ENCODE peak calls at places on chromosomes 16 and 17, in five cellular contexts. T is naive thymus-derived CD8-positive, alpha-beta T cell; O is occipital lobe; I is NCI-H2029 treated with DMSO at 0.1 percent for 48 hours; U is naive thymus-derived CD4-positive, alpha-beta T cell. G is an unnamed sample.

GRCh38 chr17:34519286-34519685 is 60.1 kb upstream of the TMEM132E start:
- DNase-seq in I (no peak), O (no peak), T (no peak), U (no peak), G (no peak)

GRCh38 chr17:78940241-78940640 is 15.1 kb upstream of the TIMP2 start:
- DNase-seq in U (no peak), T (no peak), O (no peak), I (no peak), G (no peak)

GRCh38 chr17:4948997-4949320 is 629 bp upstream of the PFN1 start:
- DNase-seq in T (peak; percentile 85), I (no peak), O (peak; percentile 56), U (peak; percentile 78), G (peak; percentile 96)

GRCh38 chr17:76996741-76997694 is 128.8 kb downstream of the MGAT5B start:
- DNase-seq in O (no peak), I (no peak), U (no peak), T (no peak), G (no peak)

GRCh38 chr16:72285324-72285723 is 113.4 kb upstream of the PMFBP1 start:
- DNase-seq in U (no peak), O (no peak), I (no peak), T (no peak), G (no peak)

GRCh38 chr16:47461598-47462266 is 601 bp downstream of the PHKB start:
- DNase-seq in U (peak; percentile 7), O (peak; percentile 20), T (no peak), I (no peak), G (peak; percentile 35)

GRCh38 chr16:12207939-12208338 is 231.4 kb downstream of the SNX29 start:
- DNase-seq in O (no peak), I (no peak), T (no peak), U (no peak), G (no peak)

GRCh38 chr16:85204242-85205010 is 92.2 kb upstream of the CIBAR2 start:
- DNase-seq in O (no peak), I (no peak), U (no peak), T (no peak), G (no peak)

GRCh38 chr16:74607967-74608356 is 1.0 kb upstream of the GLG1 start:
- DNase-seq in I (no peak), O (no peak), T (no peak), U (no peak), G (no peak)

GRCh38 chr17:50337956-50338355 is 8.0 kb upstream of the XYLT2 start:
- DNase-seq in I (no peak), O (no peak), T (no peak), U (no peak), G (no peak)

GRCh38 chr17:68539536-68540469 is 27.6 kb downstream of the PRKAR1A start:
- DNase-seq in U (no peak), O (no peak), I (no peak), T (no peak), G (no peak)

GRCh38 chr17:78935419-78936323 is 10.5 kb upstream of the TIMP2 start:
- DNase-seq in O (no peak), U (no peak), T (no peak), I (no peak), G (peak; percentile 91)

GRCh38 chr17:67994827-67995567 is 1.3 kb downstream of the C17orf58 start:
- DNase-seq in T (no peak), U (no peak), O (no peak), I (no peak), G (peak; percentile 88)

GRCh38 chr16:2983706-2984136 is 3.5 kb upstream of the PKMYT1 start:
- DNase-seq in O (peak; percentile 74), T (no peak), I (no peak), U (peak; percentile 22), G (peak; percentile 96)

GRCh38 chr17:37520174-37520573 is 30.5 kb downstream of the DUSP14 start:
- DNase-seq in I (no peak), U (no peak), O (no peak), T (no peak), G (no peak)

GRCh38 chr16:14289692-14290340 is 218.7 kb downstream of the MRTFB start:
- DNase-seq in U (no peak), T (no peak), O (no peak), I (peak; percentile 48), G (no peak)

GRCh38 chr16:29708917-29709600 is 30.1 kb downstream of the QPRT start:
- DNase-seq in I (no peak), O (no peak), U (no peak), T (no peak), G (no peak)

GRCh38 chr16:27402964-27403600 is 1.1 kb downstream of the IL21R start:
- DNase-seq in I (no peak), U (no peak), O (no peak), T (peak; percentile 65), G (no peak)

GRCh38 chr17:28935744-28936460 is 15.4 kb downstream of the PHF12 start:
- DNase-seq in I (no peak), O (no peak), U (no peak), T (no peak), G (no peak)

GRCh38 chr17:80029235-80029974 is 6.3 kb downstream of the TBC1D16 start:
- DNase-seq in O (no peak), T (no peak), U (no peak), I (peak; percentile 13), G (peak; percentile 86)

GRCh38 chr16:14409563-14409962 is 220.5 kb downstream of the PARN start:
- DNase-seq in T (no peak), O (no peak), I (no peak), U (no peak), G (peak; percentile 74)

GRCh38 chr16:13957197-13958078 is 37.5 kb downstream of the ERCC4 start:
- DNase-seq in O (peak; percentile 56), I (no peak), T (no peak), U (no peak), G (peak; percentile 62)

GRCh38 chr16:89023151-89023551 is 46.1 kb upstream of the CBFA2T3 start:
- DNase-seq in T (peak; percentile 44), I (no peak), U (no peak), O (no peak), G (no peak)

GRCh38 chr17:37662358-37662757 is 19.1 kb upstream of the DDX52 start:
- DNase-seq in T (no peak), O (no peak), U (no peak), I (no peak), G (no peak)

GRCh38 chr17:82836823-82837357 is 2.9 kb downstream of the ZNF750 start:
- DNase-seq in T (peak; percentile 37), O (no peak), U (no peak), I (no peak), G (no peak)

GRCh38 chr17:72192409-72193192 is 71.8 kb downstream of the SOX9 start:
- DNase-seq in O (peak; percentile 16), T (no peak), U (no peak), I (no peak), G (peak; percentile 86)

GRCh38 chr17:10197721-10198508 is 491 bp downstream of the GAS7 start:
- DNase-seq in O (no peak), U (no peak), I (no peak), T (no peak), G (no peak)

GRCh38 chr16:83925095-83925905 is 26.4 kb downstream of the MLYCD start:
- DNase-seq in T (no peak), U (no peak), I (no peak), O (no peak), G (no peak)

GRCh38 chr17:47201168-47201567 is 8.0 kb upstream of the MYL4 start:
- DNase-seq in O (no peak), U (no peak), I (no peak), T (no peak), G (no peak)